ENCODE peak calls at places on chromosomes 3 and 15, in six cellular contexts. H is NCI-H2029; G is GDM1; Q is H54; X is stimulated activated CD8-positive, alpha-beta memory T cell treated with anti-CD3 and anti-CD28 coated beads, Interleukin-7, amount 100 ng/mL, for 1 hour; U is GM03348. C is an unnamed sample.

GRCh38 chr3:22474706-22475470 is 723.9 kb upstream of the ZNF385D start:
- DNase-seq in G (no peak), Q (no peak), X (no peak), H (no peak), U (no peak), C (no peak)

GRCh38 chr15:36596915-36597314 is 17.5 kb downstream of the CDIN1 start:
- DNase-seq in G (no peak), X (no peak), Q (no peak), U (no peak), H (no peak), C (no peak)

GRCh38 chr3:4721511-4721911 is 228.4 kb downstream of the ITPR1 start:
- DNase-seq in Q (peak; percentile 31), U (peak; percentile 77), X (no peak), H (no peak), G (no peak), C (no peak)

GRCh38 chr3:52879090-52879489 is 18.3 kb downstream of the STIMATE start:
- DNase-seq in Q (no peak), U (no peak), X (no peak), G (no peak), H (no peak), C (no peak)

GRCh38 chr15:34355241-34355640 is 11.8 kb downstream of the LPCAT4 start:
- DNase-seq in H (no peak), G (no peak), U (no peak), X (no peak), Q (no peak), C (peak; percentile 56)

GRCh38 chr3:11306815-11307589 is 34.8 kb downstream of the ATG7 start:
- DNase-seq in Q (no peak), G (no peak), X (peak; percentile 6), U (no peak), H (peak; percentile 70), C (no peak)

GRCh38 chr3:127304121-127304744 is 16.4 kb upstream of the PRR20G start:
- DNase-seq in Q (no peak), X (no peak), U (no peak), G (no peak), H (peak; percentile 98), C (peak; percentile 74)

GRCh38 chr15:74253276-74253921 is 17.3 kb downstream of the CCDC33 start:
- DNase-seq in G (no peak), Q (no peak), H (no peak), U (no peak), X (no peak), C (peak; percentile 25)

GRCh38 chr15:77107531-77108355 is 36.8 kb upstream of the TSPAN3 start:
- DNase-seq in H (peak; percentile 11), U (peak; percentile 58), Q (peak; percentile 13), X (peak; percentile 2), G (no peak), C (peak; percentile 51)

GRCh38 chr3:147370316-147370715 is 36.0 kb downstream of the ZIC4 start:
- DNase-seq in Q (no peak), H (no peak), G (no peak), X (no peak), U (no peak), C (no peak)

GRCh38 chr15:88904808-88905327 is 8.3 kb downstream of the MFGE8 start:
- DNase-seq in G (peak; percentile 51), X (peak; percentile 91), Q (peak; percentile 56), U (peak; percentile 85), H (peak; percentile 26), C (peak; percentile 78)

GRCh38 chr3:114411292-114411691 is 117.5 kb downstream of the TIGIT start:
- DNase-seq in X (no peak), G (no peak), U (no peak), H (no peak), Q (no peak), C (no peak)

GRCh38 chr3:143122089-143122430 is 2.5 kb downstream of the CHST2 start:
- DNase-seq in X (no peak), G (no peak), U (no peak), Q (no peak), H (no peak), C (no peak)

GRCh38 chr15:31434418-31435255 is 108.0 kb downstream of the KLF13 start:
- DNase-seq in Q (no peak), U (peak; percentile 82), H (no peak), G (peak; percentile 87), X (peak; percentile 66), C (peak; percentile 89)

GRCh38 chr3:173983353-173983752 is 585.8 kb downstream of the NLGN1 start:
- DNase-seq in U (peak; percentile 44), Q (no peak), X (no peak), G (no peak), H (no peak), C (peak; percentile 16)

GRCh38 chr3:45599424-45599886 is 4.9 kb downstream of the LIMD1 start:
- DNase-seq in U (no peak), G (no peak), H (peak; percentile 62), X (no peak), Q (no peak), C (no peak)

GRCh38 chr15:56036546-56037067 is 43.2 kb upstream of the NEDD4 start:
- DNase-seq in G (no peak), H (no peak), Q (no peak), X (no peak), U (no peak), C (no peak)

GRCh38 chr3:36679384-36680200 is 84.8 kb downstream of the DCLK3 start:
- DNase-seq in U (peak; percentile 61), H (no peak), X (no peak), Q (no peak), G (no peak), C (peak; percentile 92)

GRCh38 chr15:40500584-40501330 is 30.0 kb downstream of the CHST14 start:
- DNase-seq in U (peak; percentile 53), G (no peak), Q (no peak), X (no peak), H (no peak), C (peak; percentile 45)

GRCh38 chr3:149657458-149657795 is 398 bp downstream of the WWTR1 start:
- DNase-seq in X (no peak), U (peak; percentile 67), G (no peak), Q (no peak), H (no peak), C (no peak)

GRCh38 chr3:108297636-108298035 is 1.3 kb downstream of the HHLA2 start:
- DNase-seq in U (no peak), X (no peak), G (no peak), Q (no peak), H (no peak), C (no peak)

GRCh38 chr3:168517514-168518071 is 421.9 kb upstream of the GOLIM4 start:
- DNase-seq in X (no peak), Q (no peak), U (no peak), H (no peak), G (no peak), C (peak; percentile 57)

GRCh38 chr3:71360170-71360569 is 223.4 kb downstream of the FOXP1 start:
- DNase-seq in Q (no peak), G (no peak), X (no peak), U (no peak), H (no peak), C (no peak)

GRCh38 chr15:39887832-39888231 is 32.2 kb downstream of the GPR176 start:
- DNase-seq in H (no peak), X (no peak), U (peak; percentile 38), G (no peak), Q (no peak), C (peak; percentile 67)

GRCh38 chr3:112579697-112580096 is 17.9 kb downstream of the SLC35A5 start:
- DNase-seq in H (no peak), Q (no peak), U (no peak), G (no peak), X (no peak), C (no peak)

GRCh38 chr3:180358179-180358578 is 243.8 kb upstream of the TTC14 start:
- DNase-seq in Q (no peak), H (no peak), G (no peak), U (peak; percentile 33), X (no peak), C (peak; percentile 31)

GRCh38 chr3:70374179-70374578 is 61.7 kb upstream of the MDFIC2 start:
- DNase-seq in Q (no peak), X (no peak), U (no peak), G (no peak), H (no peak), C (no peak)

GRCh38 chr3:61669676-61670299 is 108.4 kb downstream of the PTPRG start:
- DNase-seq in G (no peak), U (no peak), Q (peak; percentile 39), H (no peak), X (no peak), C (peak; percentile 77)

GRCh38 chr3:119301662-119302061 is 7.5 kb downstream of the ARHGAP31 start:
- DNase-seq in H (no peak), Q (no peak), X (no peak), U (no peak), G (peak; percentile 63), C (no peak)

GRCh38 chr3:186806173-186807055 is at the start of gene RFC4:
- DNase-seq in Q (peak; percentile 87), H (peak; percentile 85), X (peak; percentile 72), U (peak; percentile 88), G (peak; percentile 78), C (peak; percentile 80)

GRCh38 chr15:78841307-78841706 is 30.0 kb upstream of the ADAMTS7 start:
- DNase-seq in Q (no peak), G (no peak), X (no peak), U (peak; percentile 35), H (no peak), C (no peak)

GRCh38 chr15:57044072-57044702 is 125.7 kb downstream of the TCF12 start:
- DNase-seq in G (no peak), H (no peak), Q (no peak), U (no peak), X (no peak), C (no peak)